ENCODE peak calls at places on chromosomes 11 and 22, in seven cellular contexts. O, G, E, A, I, L and P are unnamed samples. For H3K4me1, the result is how much of the 10 kb centered on the place peaks cover.

GRCh38 chr11:120028181-120028935 is 109.6 kb downstream of the TRIM29 start:
- DNase-seq in G (no peak), L (no peak), O (no peak), A (no peak), I (no peak), E (no peak), P (no peak)

GRCh38 chr11:31779268-31779879 is 31.7 kb downstream of the PAX6 start:
- DNase-seq in L (no peak), G (no peak), O (peak), I (peak), A (no peak), E (no peak), P (peak)

GRCh38 chr22:17121235-17122195 is at the start of gene TMEM121B:
- DNase-seq in E (peak), A (peak), L (no peak), G (peak), O (peak), I (peak), P (no peak)

GRCh38 chr11:123072279-123072678 is 10.3 kb upstream of the HSPA8 start:
- DNase-seq in E (peak), A (no peak), G (no peak), L (no peak), O (no peak), I (no peak), P (no peak)

GRCh38 chr11:12164061-12165014 is 53.9 kb downstream of the MICAL2 start:
- DNase-seq in O (peak), L (no peak), G (no peak), E (no peak), A (peak), I (peak), P (no peak)

GRCh38 chr11:44774131-44774530 is 47.4 kb downstream of the TSPAN18 start:
- DNase-seq in O (no peak), A (peak), E (no peak), L (no peak), G (peak), I (no peak), P (no peak)

GRCh38 chr11:45974806-45975205 is 52.4 kb downstream of the LARGE2 start:
- DNase-seq in G (no peak), L (no peak), I (peak), A (no peak), O (peak), E (no peak), P (no peak)

GRCh38 chr11:104254347-104254746 is 90.4 kb upstream of the PDGFD start:
- DNase-seq in O (no peak), L (no peak), A (peak), E (peak), I (peak), G (peak), P (no peak)

GRCh38 chr22:50323900-50324299 is 2.9 kb downstream of the DENND6B start:
- DNase-seq in A (no peak), L (no peak), O (no peak), E (no peak), I (no peak), G (no peak), P (no peak)

GRCh38 chr11:1498262-1498661 is 11.7 kb upstream of the MOB2 start:
- DNase-seq in O (no peak), I (no peak), L (no peak), E (no peak), G (no peak), A (no peak), P (no peak)

GRCh38 chr22:23070418-23071162 is at the start of gene GNAZ:
- DNase-seq in E (peak), A (peak), I (no peak), O (no peak), G (peak), L (no peak), P (no peak)

GRCh38 chr11:101553891-101554292 is 29.9 kb downstream of the TRPC6 start:
- DNase-seq in E (no peak), L (no peak), O (peak), A (no peak), G (no peak), I (peak), P (no peak)

GRCh38 chr11:45145421-45146071 is 893 bp upstream of the PRDM11 start:
- DNase-seq in O (peak), G (peak), L (no peak), A (peak), I (peak), E (peak), P (no peak)

GRCh38 chr11:11237433-11237832 is 115.6 kb downstream of the CSNK2A3 start:
- DNase-seq in O (no peak), L (no peak), A (peak), G (no peak), I (no peak), E (no peak), P (no peak)

GRCh38 chr11:31237819-31238771 is 131.4 kb downstream of the DCDC1 start:
- DNase-seq in I (peak), G (no peak), L (no peak), O (no peak), E (no peak), A (peak), P (no peak)

GRCh38 chr11:125918140-125918840 is 14.0 kb downstream of the DDX25 start:
- DNase-seq in I (no peak), G (no peak), O (no peak), A (peak), E (no peak), L (no peak), P (no peak)

GRCh38 chr11:60182546-60183330 is at the start of gene MS4A6A:
- DNase-seq in I (no peak), E (no peak), O (no peak), L (no peak), G (no peak), A (no peak), P (no peak)

GRCh38 chr11:72306186-72306585 is 62.2 kb upstream of the PHOX2A start:
- DNase-seq in E (no peak), G (no peak), A (no peak), L (no peak), O (peak), I (peak), P (no peak)

GRCh38 chr11:68993546-68993945 is 12.8 kb upstream of the MRGPRD start:
- DNase-seq in G (no peak), L (no peak), O (no peak), A (no peak), I (no peak), E (no peak), P (no peak)

GRCh38 chr22:23204541-23205157 is 24.3 kb downstream of the BCR start:
- DNase-seq in E (peak), O (no peak), G (peak), A (no peak), L (no peak), I (no peak), P (no peak)

GRCh38 chr11:15826826-15827225 is 529.5 kb downstream of the SOX6 start:
- DNase-seq in E (peak), G (peak), O (no peak), A (peak), I (peak), L (no peak), P (no peak)

GRCh38 chr11:67010296-67010905 is 12.5 kb upstream of the SYT12 start:
- DNase-seq in E (no peak), I (no peak), G (no peak), L (no peak), O (no peak), A (no peak), P (no peak)

GRCh38 chr11:1422481-1422880 is 32.7 kb downstream of the BRSK2 start:
- DNase-seq in A (peak), E (no peak), G (no peak), I (no peak), O (no peak), L (no peak), P (no peak)

GRCh38 chr11:130217133-130217631 is 57.6 kb downstream of the ST14 start:
- DNase-seq in I (no peak), O (no peak), G (no peak), L (no peak), E (peak), A (no peak), P (no peak)

GRCh38 chr11:34984514-34984913 is 68.1 kb downstream of the PDHX start:
- DNase-seq in L (no peak), E (no peak), G (no peak), I (no peak), A (no peak), O (no peak), P (no peak)

GRCh38 chr11:69352181-69352580 is 58.2 kb downstream of the MYEOV start:
- DNase-seq in L (no peak), I (no peak), E (no peak), G (no peak), A (no peak), O (no peak), P (no peak)

GRCh38 chr11:94515398-94515797 is 3.1 kb downstream of the C11orf97 start:
- DNase-seq in E (no peak), O (no peak), L (no peak), A (no peak), I (no peak), G (no peak), P (no peak)

DNA sequence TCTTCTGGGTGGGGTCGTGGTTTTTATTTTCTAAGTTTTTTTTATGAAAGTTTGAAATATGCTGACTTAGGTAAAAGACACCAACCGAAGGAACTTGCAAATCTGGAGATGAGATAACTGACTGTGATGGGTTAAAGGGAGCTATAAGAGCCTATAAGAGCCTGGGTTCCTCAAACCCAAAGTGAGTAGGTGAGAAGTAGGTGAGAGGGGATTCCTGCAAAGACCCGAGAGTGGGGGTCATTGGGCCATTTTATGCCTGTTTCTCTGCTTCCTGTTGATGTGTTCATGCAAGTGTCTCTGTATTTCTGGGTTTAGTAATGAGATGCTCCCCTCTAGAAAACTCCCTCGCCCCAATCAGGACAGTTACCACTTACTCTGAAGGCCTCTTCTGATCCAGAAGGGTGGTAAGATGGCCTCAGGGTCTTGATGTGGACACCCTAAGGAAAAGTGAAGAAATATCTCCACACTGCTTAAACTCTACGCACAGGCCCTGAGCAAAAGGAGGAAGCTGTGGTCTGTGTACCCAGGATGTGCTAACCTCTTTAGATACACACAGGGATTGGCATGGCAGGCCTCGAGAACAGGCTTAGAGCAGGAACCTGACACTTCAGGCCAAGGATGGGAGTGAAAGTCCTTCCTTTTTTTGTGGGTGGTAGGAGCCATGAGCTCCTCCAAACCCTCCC is 1.8 kb downstream of the FLI1 start:
- DNase-seq in L (no peak), A (no peak), O (no peak), E (no peak), I (no peak), G (no peak), P (no peak)
- H3K4me1 ChIP-seq in L (under half), A (under half), O (under half), E (under half), I (under half), G (under half), P (under half)

DNA sequence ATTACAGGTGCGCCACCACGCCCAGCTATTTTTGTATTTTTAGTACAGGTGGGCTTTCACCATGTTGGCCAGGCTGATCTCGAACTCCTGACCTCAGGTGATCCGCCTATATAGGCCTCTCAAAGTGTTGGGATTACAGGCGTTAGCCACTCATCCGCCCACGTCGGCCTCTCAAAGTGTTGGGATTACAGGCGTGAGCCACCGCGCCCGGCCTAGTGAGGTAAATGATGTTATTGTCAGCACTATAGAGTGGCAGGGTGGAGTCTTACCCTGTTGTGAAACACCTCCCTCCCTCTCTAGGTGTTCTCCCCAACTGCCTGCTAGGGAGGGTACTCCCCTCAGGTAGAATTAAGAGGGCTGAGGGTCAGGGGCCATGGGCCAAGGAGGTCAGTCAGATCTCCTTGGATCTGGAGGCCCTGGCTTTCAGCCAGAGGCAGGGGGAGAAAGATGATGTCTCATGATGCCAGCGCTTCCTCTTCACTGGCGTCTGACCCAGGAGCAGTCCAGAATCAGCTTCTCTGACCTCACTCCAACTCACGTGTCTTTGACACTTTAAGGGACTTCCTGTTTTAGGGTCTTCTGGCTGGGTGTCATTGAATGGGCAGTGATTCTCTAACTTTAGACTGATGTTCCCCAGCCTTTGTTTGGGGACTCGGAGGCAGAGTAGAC is 2.0 kb downstream of the GGA1 start:
- DNase-seq in E (no peak), G (no peak), I (no peak), A (no peak), O (no peak), L (no peak), P (no peak)
- H3K4me3 ChIP-seq in E (no peak), G (no peak), I (no peak), A (peak), O (no peak), L (no peak), P (no peak)

GRCh38 chr11:131883332-131883731 is 512.9 kb downstream of the NTM start:
- DNase-seq in A (peak), G (no peak), O (no peak), E (no peak), L (no peak), I (no peak), P (no peak)
- TF ChIP-seq CTCF in A (peak), G (no peak), O (no peak), E (no peak), L (no peak), I (no peak), P (no peak)

GRCh38 chr11:79436911-79437273 is 3.9 kb downstream of the TENM4 start:
- DNase-seq in I (no peak), E (no peak), A (peak), O (no peak), G (no peak), L (no peak), P (no peak)
- H3K4me1 ChIP-seq in I (under half), E (under half), A (under half), O (under half), G (under half), L (under half), P (under half)

GRCh38 chr11:117930208-117930570 is 987 bp upstream of the TMPRSS13 start:
- DNase-seq in O (no peak), G (no peak), L (no peak), E (no peak), I (no peak), A (no peak), P (no peak)
- H3K4me3 ChIP-seq in O (no peak), G (no peak), L (no peak), E (no peak), I (no peak), A (no peak), P (no peak)

DNA sequence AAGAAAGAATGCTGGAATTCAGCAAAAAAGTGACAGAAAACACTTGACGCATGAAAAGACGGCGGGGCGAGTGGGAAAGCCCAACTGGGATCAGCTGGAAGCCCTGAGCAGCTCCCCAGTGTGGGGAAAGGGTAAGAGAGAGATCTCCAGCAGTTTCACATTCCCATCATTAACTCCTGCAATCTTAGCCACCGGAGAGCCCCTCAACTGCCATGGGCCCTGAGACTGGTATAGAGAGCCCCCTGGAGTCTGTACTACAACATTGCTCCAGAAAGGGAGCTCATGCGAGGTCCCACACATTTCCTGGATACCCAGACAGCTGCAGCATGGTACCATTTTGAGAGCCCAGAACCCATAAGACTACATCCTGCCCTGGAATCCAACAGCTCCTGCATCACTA is 31.1 kb downstream of the MRGPRX4 start:
- DNase-seq in A (peak), L (no peak), E (no peak), G (no peak), O (peak), I (peak), P (no peak)
- TF ChIP-seq CTCF in A (peak), L (peak), E (no peak), G (no peak), O (peak), I (peak), P (peak)

GRCh38 chr22:41844036-41844435 is 11.1 kb downstream of the SREBF2 start:
- DNase-seq in A (no peak), E (no peak), L (no peak), O (no peak), I (no peak), G (no peak), P (no peak)
- H3K4me1 ChIP-seq in A (half or more), E (half or more), L (half or more), O (under half), I (under half), G (under half), P (under half)

GRCh38 chr11:64842851-64843841 is 1.3 kb downstream of the CDC42BPG start:
- DNase-seq in O (no peak), I (no peak), A (no peak), L (no peak), E (peak), G (no peak), P (no peak)
- H3K4me3 ChIP-seq in O (no peak), I (no peak), A (peak), L (peak), E (no peak), G (no peak), P (no peak)

GRCh38 chr22:43922123-43922522 is 1.5 kb upstream of the PNPLA3 start:
- DNase-seq in L (no peak), O (no peak), A (peak), G (no peak), E (no peak), I (no peak), P (no peak)
- TF ChIP-seq CTCF in L (no peak), O (no peak), A (peak), G (no peak), E (no peak), I (no peak), P (no peak)

DNA sequence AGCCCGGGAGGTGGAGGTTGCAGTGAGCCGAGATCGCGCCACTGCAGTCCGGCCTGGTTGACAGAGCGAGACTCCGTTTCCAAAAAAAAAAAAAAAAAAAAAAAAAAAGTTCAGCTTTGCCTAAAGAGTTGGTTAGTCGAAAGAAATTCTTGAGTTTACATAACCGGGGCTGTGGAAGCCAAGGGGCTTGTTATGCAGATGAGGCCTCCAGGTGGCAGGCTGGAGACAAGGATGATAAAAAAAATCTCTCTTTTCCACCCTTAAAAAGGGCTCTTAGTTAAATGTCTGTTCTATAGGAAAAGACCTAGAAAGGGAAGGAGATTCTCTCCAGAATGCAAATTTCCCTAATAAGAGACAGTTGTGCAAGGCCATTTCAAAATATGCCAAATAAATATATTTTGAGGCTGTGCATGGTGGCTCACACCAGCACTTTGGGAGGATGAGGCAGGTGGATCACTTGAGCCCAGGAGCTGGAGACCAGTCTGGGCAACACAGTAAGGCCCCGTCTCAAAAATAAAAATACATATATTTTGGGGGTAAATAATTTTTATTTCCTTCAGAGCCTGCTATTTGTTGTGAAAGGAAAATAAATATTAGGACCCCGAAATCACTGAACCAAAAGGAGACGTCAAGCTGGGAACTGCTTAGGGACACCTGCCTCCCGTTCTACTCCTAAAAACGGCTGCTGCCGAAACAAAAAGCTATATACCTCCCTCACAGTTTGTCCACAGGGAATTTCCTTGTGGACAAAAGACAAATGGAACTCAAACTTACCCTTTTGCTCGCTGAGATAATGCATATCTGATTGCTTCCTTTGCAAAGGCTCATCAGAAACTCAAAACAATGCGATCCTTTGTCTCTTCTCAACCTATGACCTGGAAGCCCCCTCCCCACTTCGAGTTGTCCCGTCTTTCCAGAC is 2.4 kb upstream of the IFITM2 start:
- DNase-seq in E (peak), O (peak), I (peak), A (peak), L (no peak), G (peak), P (peak)
- H3K4me1 ChIP-seq in E (under half), O (under half), I (under half), A (half or more), L (under half), G (under half), P (under half)